ENCODE peak calls at places on chromosomes 5 and 9, in five cellular contexts. H is AG04450, K is Ammon's horn, A is left colon, D is dermis microvascular lymphatic vessel endothelial cell. X is an unnamed sample.

GRCh38 chr9:96868709-96869108 is 14.4 kb upstream of the ZNF782 start:
- DNase-seq in H (no peak), K (no peak), A (no peak), D (no peak), X (no peak)

GRCh38 chr5:59034498-59035186 is 451.8 kb downstream of the RAB3C start:
- DNase-seq in H (no peak), K (peak; percentile 7), A (no peak), D (peak; percentile 58), X (no peak)

GRCh38 chr5:52388349-52388748 is 399.4 kb upstream of the ITGA1 start:
- DNase-seq in H (no peak), K (no peak), A (no peak), D (no peak), X (no peak)

GRCh38 chr9:105064248-105065118 is 136.5 kb upstream of the ABCA1 start:
- DNase-seq in H (peak; percentile 92), K (peak; percentile 94), A (peak; percentile 91), D (peak; percentile 83), X (peak; percentile 91)

GRCh38 chr5:81749562-81750307 is 1.2 kb downstream of the SSBP2 start:
- DNase-seq in H (no peak), K (peak; percentile 18), A (peak; percentile 54), D (peak; percentile 28), X (peak; percentile 32)

GRCh38 chr5:25562656-25563055 is 917.9 kb upstream of the CDH10 start:
- DNase-seq in H (no peak), K (no peak), A (no peak), D (no peak), X (no peak)

GRCh38 chr5:75640395-75640794 is 29.1 kb downstream of the ANKDD1B start:
- DNase-seq in H (no peak), K (no peak), A (no peak), D (peak; percentile 87), X (no peak)

GRCh38 chr9:9998491-9999287 is 614.1 kb downstream of the PTPRD start:
- DNase-seq in H (no peak), K (peak; percentile 21), A (no peak), D (no peak), X (no peak)

GRCh38 chr9:72313507-72313906 is 51.5 kb downstream of the ZFAND5 start:
- DNase-seq in H (no peak), K (no peak), A (no peak), D (no peak), X (no peak)

GRCh38 chr5:41695920-41696582 is 174.2 kb downstream of the OXCT1 start:
- DNase-seq in H (no peak), K (no peak), A (no peak), D (peak; percentile 7), X (no peak)

GRCh38 chr9:82457281-82457680 is 468.7 kb downstream of the SPATA31D1 start:
- DNase-seq in H (no peak), K (no peak), A (no peak), D (no peak), X (no peak)

GRCh38 chr5:58241383-58241782 is 218.5 kb downstream of the PLK2 start:
- DNase-seq in H (no peak), K (no peak), A (no peak), D (peak; percentile 98), X (no peak)

GRCh38 chr5:13566903-13567339 is 377.6 kb downstream of the DNAH5 start:
- DNase-seq in H (no peak), K (peak; percentile 35), A (no peak), D (no peak), X (no peak)

GRCh38 chr5:113084402-113085083 is 107.9 kb downstream of the DCP2 start:
- DNase-seq in H (no peak), K (no peak), A (no peak), D (no peak), X (no peak)

GRCh38 chr9:69173497-69173890 is 583 bp upstream of the TJP2 start:
- DNase-seq in H (no peak), K (no peak), A (no peak), D (peak; percentile 83), X (no peak)

GRCh38 chr9:135028956-135029355 is 58.5 kb upstream of the OLFM1 start:
- DNase-seq in H (no peak), K (no peak), A (no peak), D (no peak), X (no peak)

GRCh38 chr9:4494806-4495205 is 4.5 kb downstream of the SLC1A1 start:
- DNase-seq in H (no peak), K (no peak), A (no peak), D (peak; percentile 18), X (no peak)

GRCh38 chr9:20511680-20512079 is 110.6 kb downstream of the MLLT3 start:
- DNase-seq in H (no peak), K (no peak), A (no peak), D (no peak), X (no peak)

GRCh38 chr5:124057161-124057814 is 545.3 kb downstream of the CSNK1G3 start:
- DNase-seq in H (no peak), K (peak; percentile 58), A (peak; percentile 56), D (peak; percentile 57), X (peak; percentile 44)

GRCh38 chr5:100550531-100551036 is 15.4 kb downstream of the FAM174A start:
- DNase-seq in H (no peak), K (no peak), A (no peak), D (peak; percentile 16), X (no peak)